ENCODE peak calls at places on chromosome 2, in six cellular contexts. B is esophagus squamous epithelium, I is cardiac fibroblast, Y is choroid plexus epithelial cell, O is BE2C, F is brain microvascular endothelial cell. W is an unnamed sample.

GRCh38 chr2:54114936-54115283 is 505 bp upstream of the ACYP2 start:
- DNase-seq in O (no peak), F (no peak), I (no peak), B (no peak), Y (no peak), W (no peak)

GRCh38 chr2:157835425-157835824 is 40.7 kb downstream of the ACVR1 start:
- DNase-seq in I (no peak), Y (no peak), O (no peak), B (no peak), F (no peak), W (no peak)

GRCh38 chr2:165953306-165953654 is 296 bp downstream of the TTC21B start:
- DNase-seq in I (no peak), O (no peak), F (no peak), Y (no peak), B (no peak), W (no peak)

GRCh38 chr2:200259577-200259957 is 46.9 kb upstream of the SPATS2L start:
- DNase-seq in I (no peak), O (no peak), F (no peak), Y (no peak), B (no peak), W (no peak)

GRCh38 chr2:71464389-71464788 is 11.0 kb downstream of the DYSF start:
- DNase-seq in I (no peak), O (no peak), F (no peak), B (no peak), Y (no peak), W (no peak)

GRCh38 chr2:84435331-84436081 is 23.6 kb downstream of the SUCLG1 start:
- DNase-seq in Y (peak; percentile 92), B (no peak), I (peak; percentile 68), O (no peak), F (peak; percentile 82), W (no peak)

GRCh38 chr2:133561045-133561852 is 7.0 kb downstream of the NCKAP5 start:
- DNase-seq in Y (peak; percentile 91), O (peak; percentile 9), I (peak; percentile 81), B (no peak), F (peak; percentile 65), W (peak; percentile 30)

GRCh38 chr2:164933751-164934189 is 21.6 kb downstream of the SLC38A11 start:
- DNase-seq in O (no peak), Y (no peak), B (no peak), F (no peak), I (no peak), W (no peak)

GRCh38 chr2:31217465-31218200 is at the start of gene CAPN14:
- DNase-seq in Y (no peak), B (no peak), F (no peak), I (no peak), O (no peak), W (no peak)

GRCh38 chr2:187842978-187843847 is 289.0 kb upstream of the TFPI start:
- DNase-seq in B (no peak), O (peak; percentile 9), Y (peak; percentile 92), F (peak; percentile 58), I (peak; percentile 85), W (peak; percentile 25)

GRCh38 chr2:98975611-98976010 is 39.6 kb upstream of the CRACDL start:
- DNase-seq in I (no peak), O (no peak), F (peak; percentile 6), Y (no peak), B (no peak), W (no peak)

GRCh38 chr2:50535971-50536759 is 495.8 kb downstream of the NRXN1 start:
- DNase-seq in F (peak; percentile 35), Y (peak; percentile 63), B (no peak), O (peak; percentile 10), I (peak; percentile 14), W (no peak)

GRCh38 chr2:240585681-240586197 is 795 bp upstream of the CAPN10 start:
- DNase-seq in Y (no peak), F (no peak), I (no peak), O (no peak), B (no peak), W (no peak)

GRCh38 chr2:150544731-150545130 is 57.3 kb upstream of the RND3 start:
- DNase-seq in I (no peak), Y (no peak), F (no peak), B (no peak), O (no peak), W (no peak)

GRCh38 chr2:159155315-159155714 is 131.2 kb downstream of the WDSUB1 start:
- DNase-seq in I (no peak), B (no peak), O (no peak), F (no peak), Y (no peak), W (no peak)

GRCh38 chr2:157692768-157693167 is 64.1 kb upstream of the ACVR1C start:
- DNase-seq in F (peak; percentile 88), B (no peak), O (no peak), I (peak; percentile 24), Y (peak; percentile 83), W (no peak)

GRCh38 chr2:10813085-10813748 is 632 bp upstream of the PDIA6 start:
- DNase-seq in Y (no peak), O (no peak), I (no peak), B (no peak), F (no peak), W (no peak)

GRCh38 chr2:241087420-241088268 is 14.4 kb downstream of the MTERF4 start:
- DNase-seq in B (no peak), I (no peak), O (no peak), Y (no peak), F (no peak), W (peak; percentile 37)

GRCh38 chr2:216807861-216808272 is 52.0 kb downstream of the TNP1 start:
- DNase-seq in I (peak; percentile 12), B (no peak), O (no peak), F (peak; percentile 24), Y (peak; percentile 29), W (no peak)

GRCh38 chr2:213187833-213188532 is 36.6 kb upstream of the IKZF2 start:
- DNase-seq in F (peak; percentile 70), B (no peak), O (no peak), I (peak; percentile 73), Y (peak; percentile 87), W (no peak)

GRCh38 chr2:159064446-159065301 is 96.2 kb downstream of the TANC1 start:
- DNase-seq in Y (peak; percentile 73), B (no peak), O (no peak), I (peak; percentile 52), F (peak; percentile 43), W (no peak)

GRCh38 chr2:160431441-160431840 is 62.2 kb downstream of the RBMS1 start:
- DNase-seq in Y (no peak), F (no peak), O (no peak), I (no peak), B (no peak), W (no peak)

GRCh38 chr2:160430001-160430344 is 63.6 kb downstream of the RBMS1 start:
- DNase-seq in B (no peak), I (no peak), F (no peak), Y (no peak), O (no peak), W (no peak)

GRCh38 chr2:160434254-160434948 is 59.2 kb downstream of the RBMS1 start:
- DNase-seq in Y (no peak), I (no peak), F (no peak), O (no peak), B (no peak), W (no peak)

GRCh38 chr2:160433466-160434172 is 60.0 kb downstream of the RBMS1 start:
- DNase-seq in O (no peak), F (no peak), I (no peak), B (no peak), Y (peak; percentile 46), W (no peak)

DNA sequence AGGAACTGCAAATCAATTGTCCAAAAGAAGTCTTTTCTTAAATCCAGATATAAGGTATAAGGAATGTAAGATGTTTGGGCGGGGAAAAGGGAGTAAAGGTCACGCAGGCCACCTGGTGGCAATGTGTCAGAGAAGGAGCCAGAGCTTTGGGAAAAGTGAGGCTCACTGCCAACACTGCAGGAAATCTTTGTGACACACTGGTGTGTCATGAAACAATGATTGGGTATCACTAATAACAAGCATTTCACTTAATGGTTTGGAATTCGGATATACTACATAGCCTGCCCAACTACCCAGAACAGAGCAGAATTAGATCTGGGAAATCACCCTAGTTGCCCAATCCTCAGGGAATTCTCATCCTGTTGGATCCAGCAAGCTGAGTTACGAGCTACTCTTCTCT is 61.0 kb downstream of the RBMS1 start:
- DNase-seq in Y (no peak), F (peak; percentile 56), I (peak; percentile 46), B (no peak), O (no peak), W (no peak)
- TF ChIP-seq CTCF in Y (no peak), F (peak; percentile 25), I (no peak), B (no peak), O (no peak), W (no peak)

DNA sequence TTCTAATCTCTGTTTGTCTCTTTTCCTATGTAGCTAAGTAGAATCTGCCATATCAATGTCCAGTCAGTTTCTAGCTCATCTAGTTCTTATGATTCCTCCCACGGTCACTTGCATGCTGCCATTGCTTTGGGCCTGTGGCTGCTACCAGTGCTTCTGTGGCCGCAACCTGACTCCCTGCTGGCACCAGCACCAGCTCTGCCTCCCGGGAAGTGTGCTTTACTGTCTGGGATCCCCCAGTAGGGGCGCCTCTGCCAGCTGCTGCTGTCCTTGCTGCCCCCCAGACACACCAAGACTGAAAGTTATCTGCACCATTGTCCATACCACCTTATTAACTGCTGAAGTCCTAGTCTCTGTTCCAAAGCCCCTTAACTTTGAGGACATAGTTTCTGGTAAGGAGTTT is 56.3 kb downstream of the RAPGEF4 start:
- DNase-seq in I (no peak), B (no peak), F (no peak), Y (no peak), O (no peak), W (no peak)
- TF ChIP-seq CTCF in I (no peak), B (no peak), F (no peak), Y (no peak), O (no peak), W (no peak)

DNA sequence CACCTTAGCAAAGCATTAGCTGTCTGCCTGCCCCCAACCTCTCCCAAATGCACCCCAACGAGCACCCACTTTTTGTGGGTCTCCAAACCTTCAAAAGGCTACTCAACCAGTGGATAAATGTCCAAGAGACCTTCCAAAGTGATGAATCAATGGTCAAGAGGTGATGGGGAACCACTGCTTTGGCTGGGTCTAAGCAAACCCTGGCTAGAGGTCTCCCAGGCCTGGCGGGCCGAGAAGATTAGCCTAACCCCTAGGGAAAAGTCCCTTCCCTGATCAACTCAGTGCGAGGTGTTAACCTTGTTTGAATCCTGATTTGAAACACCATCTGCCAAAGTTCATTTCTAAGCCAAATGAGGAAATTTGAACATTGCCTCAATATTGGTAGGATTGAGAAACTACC is 144.7 kb upstream of the SIX3 start:
- DNase-seq in I (no peak), Y (no peak), B (no peak), F (no peak), O (no peak), W (no peak)
- TF ChIP-seq CTCF in I (no peak), Y (no peak), B (no peak), F (no peak), O (no peak), W (no peak)

GRCh38 chr2:160325413-160325812 is 125.3 kb upstream of the ITGB6 start:
- DNase-seq in Y (no peak), I (no peak), O (no peak), F (no peak), B (no peak), W (no peak)

GRCh38 chr2:160322320-160322719 is 122.2 kb upstream of the ITGB6 start:
- DNase-seq in Y (no peak), I (no peak), F (no peak), O (no peak), B (no peak), W (no peak)

GRCh38 chr2:160324917-160325316 is 124.8 kb upstream of the ITGB6 start:
- DNase-seq in F (no peak), I (no peak), Y (peak; percentile 55), O (no peak), B (no peak), W (no peak)

GRCh38 chr2:160321025-160321424 is 121.0 kb upstream of the ITGB6 start:
- DNase-seq in O (no peak), I (no peak), B (no peak), Y (no peak), F (no peak), W (no peak)

GRCh38 chr2:160324161-160324768 is 124.2 kb upstream of the ITGB6 start:
- DNase-seq in O (peak; percentile 42), I (peak; percentile 78), B (no peak), Y (peak; percentile 74), F (peak; percentile 71), W (peak; percentile 30)
- TF ChIP-seq CTCF in O (peak; percentile 63), I (peak; percentile 70), B (peak; percentile 74), Y (peak; percentile 82), F (peak; percentile 84), W (peak; percentile 71)